ENCODE peak calls at places on chromosome 9, in nine cellular contexts. D, K, P, Y, G, V, R, O and E are unnamed samples.

GRCh38 chr9:37538099-37538498 is 38.1 kb downstream of the FBXO10 start:
- DNase-seq in R (no peak), O (no peak), D (no peak), P (no peak), V (no peak), Y (no peak), K (no peak), G (no peak), E (no peak)

GRCh38 chr9:74666625-74667316 is 169.6 kb downstream of the RORB start:
- DNase-seq in P (no peak), G (no peak), Y (no peak), D (peak), R (no peak), V (no peak), O (no peak), K (no peak), E (no peak)

GRCh38 chr9:128750926-128751595 is 20.7 kb downstream of the ZER1 start:
- DNase-seq in K (no peak), O (no peak), R (no peak), V (no peak), D (no peak), Y (no peak), G (no peak), P (no peak), E (no peak)

GRCh38 chr9:97802276-97802675 is 50.8 kb upstream of the FOXE1 start:
- DNase-seq in O (no peak), D (peak), R (no peak), P (peak), K (no peak), V (no peak), G (no peak), Y (no peak), E (no peak)

GRCh38 chr9:23850242-23851023 is 24.4 kb upstream of the ELAVL2 start:
- DNase-seq in D (peak), O (no peak), G (no peak), K (no peak), Y (peak), P (no peak), R (no peak), V (no peak), E (no peak)

GRCh38 chr9:23229764-23230434 is 596.1 kb downstream of the ELAVL2 start:
- DNase-seq in G (no peak), K (no peak), V (no peak), O (no peak), D (no peak), Y (no peak), R (no peak), P (no peak), E (no peak)

GRCh38 chr9:134491856-134492255 is 149.7 kb upstream of the COL5A1 start:
- DNase-seq in Y (no peak), R (no peak), V (no peak), P (no peak), O (no peak), D (no peak), G (no peak), K (no peak), E (no peak)

GRCh38 chr9:134099123-134099761 is 31.4 kb upstream of the BRD3 start:
- DNase-seq in R (peak), G (peak), K (peak), P (peak), D (peak), O (peak), Y (peak), V (peak), E (peak)

GRCh38 chr9:94867281-94867841 is 140.9 kb downstream of the AOPEP start:
- DNase-seq in G (no peak), K (no peak), D (peak), O (no peak), R (peak), V (peak), P (no peak), Y (peak), E (no peak)

GRCh38 chr9:114503522-114504340 is 1.5 kb downstream of the WHRN start:
- DNase-seq in R (no peak), O (no peak), V (no peak), G (no peak), Y (peak), P (peak), K (no peak), D (no peak), E (no peak)

GRCh38 chr9:69178583-69179011 is 4.5 kb downstream of the TJP2 start:
- DNase-seq in K (no peak), Y (no peak), P (no peak), D (no peak), G (no peak), R (no peak), V (no peak), O (no peak), E (no peak)

GRCh38 chr9:80061940-80062339 is 490.2 kb downstream of the TLE4 start:
- DNase-seq in V (no peak), G (no peak), R (no peak), D (peak), Y (peak), O (no peak), K (no peak), P (peak), E (no peak)

GRCh38 chr9:93023521-93023815 is 35.0 kb upstream of the SUSD3 start:
- DNase-seq in R (no peak), Y (no peak), V (no peak), D (no peak), P (no peak), O (no peak), K (no peak), G (no peak), E (no peak)

GRCh38 chr9:38226491-38226951 is 157.5 kb upstream of the SHB start:
- DNase-seq in K (no peak), Y (peak), G (no peak), R (no peak), P (no peak), V (no peak), O (no peak), D (peak), E (no peak)

GRCh38 chr9:101438523-101438922 is 2.9 kb upstream of the ALDOB start:
- DNase-seq in G (no peak), R (no peak), V (no peak), K (no peak), O (no peak), D (no peak), P (no peak), Y (no peak), E (no peak)

GRCh38 chr9:132560604-132561304 is 21.7 kb upstream of the BARHL1 start:
- DNase-seq in O (no peak), V (no peak), P (no peak), D (no peak), R (no peak), K (no peak), Y (peak), G (no peak), E (no peak)

GRCh38 chr9:124500028-124500795 is 7.0 kb downstream of the NR5A1 start:
- DNase-seq in Y (no peak), O (no peak), P (no peak), R (no peak), D (no peak), V (no peak), G (no peak), K (no peak), E (no peak)

GRCh38 chr9:3960661-3961144 is 339.2 kb downstream of the GLIS3 start:
- DNase-seq in G (no peak), P (no peak), Y (no peak), O (no peak), K (no peak), V (no peak), D (peak), R (no peak), E (no peak)

GRCh38 chr9:83070257-83070656 is 7.3 kb upstream of the RASEF start:
- DNase-seq in P (no peak), R (no peak), Y (no peak), O (no peak), V (no peak), G (no peak), K (no peak), D (peak), E (no peak)

GRCh38 chr9:214488-215448 is at the start of gene DOCK8:
- DNase-seq in O (peak), K (peak), G (peak), Y (peak), V (peak), P (peak), R (peak), D (peak), E (peak)

GRCh38 chr9:24487250-24487861 is 58.3 kb downstream of the IZUMO3 start:
- DNase-seq in V (no peak), Y (no peak), P (no peak), D (no peak), G (no peak), K (no peak), O (no peak), R (no peak), E (no peak)

GRCh38 chr9:385818-386398 is 171.2 kb downstream of the DOCK8 start:
- DNase-seq in O (peak), G (peak), K (peak), D (peak), P (peak), V (peak), Y (peak), R (peak), E (no peak)